ENCODE peak calls at places on chromosomes 2 and 18, in five cellular contexts. N is stimulated activated effector memory CD8-positive, alpha-beta T cell treated with anti-CD3 and anti-CD28 coated beads, Interleukin-12 subunit alpha, Interleukin-12 subunit beta, amount 100 ng/mL, for 72 hours; R is Karpas-422; F is stimulated activated CD8-positive, alpha-beta memory T cell treated with anti-CD3 and anti-CD28 coated beads, Interleukin-7, amount 100 ng/mL, for 1 hour; G is retinal pigment epithelial cell. I is an unnamed sample.

GRCh38 chr2:108542071-108542470 is 7.8 kb downstream of the LIMS1 start:
- DNase-seq in N (no peak), R (peak; percentile 7), F (no peak), G (no peak), I (no peak)

GRCh38 chr2:226915846-226916360 is 80.0 kb downstream of the RHBDD1 start:
- DNase-seq in N (no peak), R (no peak), F (no peak), G (no peak), I (no peak)

GRCh38 chr2:138432971-138433370 is 68.6 kb upstream of the SPOPL start:
- DNase-seq in N (no peak), R (no peak), F (no peak), G (no peak), I (no peak)

GRCh38 chr2:29063646-29064372 is 10.5 kb downstream of the PCARE start:
- DNase-seq in N (no peak), R (no peak), F (no peak), G (no peak), I (no peak)

GRCh38 chr2:105749583-105750399 is 5.1 kb downstream of the NCK2 start:
- DNase-seq in N (no peak), R (no peak), F (no peak), G (peak; percentile 69), I (no peak)

GRCh38 chr2:65397122-65397521 is 35.3 kb downstream of the SPRED2 start:
- DNase-seq in N (peak; percentile 73), R (no peak), F (no peak), G (peak; percentile 32), I (no peak)

GRCh38 chr2:30681022-30681421 is 126.2 kb downstream of the CAPN13 start:
- DNase-seq in N (no peak), R (no peak), F (no peak), G (no peak), I (no peak)

GRCh38 chr2:203534486-203535077 is 519 bp downstream of the RAPH1 start:
- DNase-seq in N (peak; percentile 67), R (no peak), F (no peak), G (no peak), I (peak; percentile 56)

GRCh38 chr2:77156599-77156998 is 365.6 kb downstream of the LRRTM4 start:
- DNase-seq in N (no peak), R (peak; percentile 20), F (no peak), G (no peak), I (no peak)

GRCh38 chr2:31265234-31265633 is 31.3 kb downstream of the EHD3 start:
- DNase-seq in N (no peak), R (no peak), F (no peak), G (no peak), I (no peak)

GRCh38 chr2:119958642-119959268 is 54.1 kb upstream of the EPB41L5 start:
- DNase-seq in N (no peak), R (no peak), F (no peak), G (no peak), I (no peak)

GRCh38 chr18:78073275-78073674 is 823.6 kb downstream of the GALR1 start:
- DNase-seq in N (no peak), R (no peak), F (no peak), G (no peak), I (peak; percentile 5)

GRCh38 chr2:242030858-242031257 is 161.3 kb downstream of the RTP5 start:
- DNase-seq in N (no peak), R (no peak), F (no peak), G (no peak), I (no peak)

GRCh38 chr18:50187659-50188058 is 7.3 kb downstream of the MYO5B start:
- DNase-seq in N (no peak), R (peak; percentile 49), F (no peak), G (no peak), I (peak; percentile 26)

GRCh38 chr2:39434233-39434897 is 2.7 kb downstream of the MAP4K3 start:
- DNase-seq in N (no peak), R (no peak), F (no peak), G (no peak), I (no peak)

GRCh38 chr2:66456183-66457041 is 21.5 kb downstream of the MEIS1 start:
- DNase-seq in N (no peak), R (no peak), F (no peak), G (no peak), I (no peak)

GRCh38 chr18:22856870-22857269 is 76.3 kb upstream of the RBBP8 start:
- DNase-seq in N (no peak), R (no peak), F (no peak), G (no peak), I (no peak)

GRCh38 chr2:24019729-24020128 is 9.8 kb downstream of the MFSD2B start:
- DNase-seq in N (no peak), R (no peak), F (no peak), G (no peak), I (no peak)

GRCh38 chr2:201639205-201639604 is 4.1 kb downstream of the TMEM237 start:
- DNase-seq in N (no peak), R (no peak), F (no peak), G (no peak), I (no peak)

GRCh38 chr2:35510641-35511040 is 844.9 kb upstream of the CRIM1 start:
- DNase-seq in N (no peak), R (no peak), F (no peak), G (no peak), I (no peak)

GRCh38 chr18:46072959-46073358 is 899 bp upstream of the PSTPIP2 start:
- DNase-seq in N (no peak), R (peak; percentile 36), F (no peak), G (no peak), I (no peak)

GRCh38 chr2:239193426-239193825 is 207.4 kb downstream of the HDAC4 start:
- DNase-seq in N (no peak), R (no peak), F (no peak), G (no peak), I (no peak)

GRCh38 chr2:119888673-119889072 is 124.2 kb upstream of the EPB41L5 start:
- DNase-seq in N (no peak), R (no peak), F (no peak), G (no peak), I (no peak)

GRCh38 chr18:13364721-13365205 is 146.2 kb downstream of the LDLRAD4 start:
- DNase-seq in N (no peak), R (no peak), F (no peak), G (no peak), I (no peak)

GRCh38 chr2:174338155-174338495 is 3.4 kb downstream of the SP9 start:
- DNase-seq in N (no peak), R (no peak), F (no peak), G (no peak), I (no peak)

GRCh38 chr2:210577263-210578071 is 21.1 kb downstream of the CPS1 start:
- DNase-seq in N (no peak), R (peak; percentile 81), F (no peak), G (no peak), I (peak; percentile 71)

GRCh38 chr2:215698566-215698965 is 262.7 kb upstream of the FN1 start:
- DNase-seq in N (no peak), R (no peak), F (no peak), G (no peak), I (no peak)

GRCh38 chr2:2845267-2845666 is 514.2 kb upstream of the MYT1L start:
- DNase-seq in N (no peak), R (no peak), F (no peak), G (no peak), I (no peak)

GRCh38 chr2:219058541-219059374 is 2.0 kb downstream of the IHH start:
- DNase-seq in N (peak; percentile 60), R (no peak), F (no peak), G (no peak), I (no peak)

GRCh38 chr2:70983506-70984227 is 5.2 kb downstream of the ANKRD53 start:
- DNase-seq in N (no peak), R (no peak), F (no peak), G (no peak), I (no peak)